ENCODE peak calls at places on chromosomes 1 and 21, in five cellular contexts. N, L, Q, J and W are unnamed samples.

GRCh38 chr1:2376931-2377672 is 14.3 kb downstream of the MORN1 start:
- DNase-seq in N (no peak), L (no peak), Q (no peak), J (no peak), W (no peak)

GRCh38 chr1:110200666-110201065 is 9.4 kb upstream of the KCNC4 start:
- DNase-seq in N (no peak), L (no peak), Q (peak; percentile 57), J (no peak), W (no peak)

GRCh38 chr1:50023292-50024159 is at the start of gene AGBL4:
- DNase-seq in N (peak; percentile 64), L (peak; percentile 56), Q (peak; percentile 25), J (no peak), W (peak; percentile 89)

GRCh38 chr1:93579891-93580290 is 101.7 kb downstream of the BCAR3 start:
- DNase-seq in N (no peak), L (no peak), Q (peak; percentile 91), J (no peak), W (no peak)

GRCh38 chr1:230851291-230851691 is 17.0 kb downstream of the C1orf198 start:
- DNase-seq in N (peak; percentile 87), L (no peak), Q (peak; percentile 27), J (no peak), W (peak; percentile 65)

GRCh38 chr1:201137579-201138310 is 10.8 kb upstream of the ASCL5 start:
- DNase-seq in N (no peak), L (no peak), Q (peak; percentile 97), J (no peak), W (no peak)

GRCh38 chr1:186481303-186481888 is 20.5 kb upstream of the PDC start:
- DNase-seq in N (no peak), L (no peak), Q (no peak), J (no peak), W (no peak)

GRCh38 chr1:22760453-22760852 is 49.8 kb downstream of the EPHB2 start:
- DNase-seq in N (no peak), L (no peak), Q (peak; percentile 76), J (no peak), W (no peak)

GRCh38 chr1:33370286-33370685 is 49.4 kb upstream of the A3GALT2 start:
- DNase-seq in N (no peak), L (peak; percentile 27), Q (peak; percentile 92), J (no peak), W (no peak)

GRCh38 chr1:119814288-119814687 is 3.0 kb upstream of the REG4 start:
- DNase-seq in N (no peak), L (no peak), Q (no peak), J (no peak), W (no peak)

GRCh38 chr1:35444519-35444774 is 112.8 kb downstream of the KIAA0319L start:
- DNase-seq in N (no peak), L (no peak), Q (no peak), J (no peak), W (no peak)

GRCh38 chr1:24384251-24385090 is 29.1 kb downstream of the STPG1 start:
- DNase-seq in N (no peak), L (no peak), Q (peak; percentile 86), J (peak; percentile 67), W (no peak)

GRCh38 chr1:72119491-72119890 is 162.8 kb downstream of the NEGR1 start:
- DNase-seq in N (no peak), L (no peak), Q (no peak), J (no peak), W (no peak)

GRCh38 chr1:226417830-226418546 is 10.1 kb upstream of the PARP1 start:
- DNase-seq in N (peak; percentile 55), L (no peak), Q (no peak), J (no peak), W (no peak)

GRCh38 chr1:5977494-5978444 is 14.5 kb downstream of the NPHP4 start:
- DNase-seq in N (no peak), L (no peak), Q (peak; percentile 28), J (no peak), W (no peak)

GRCh38 chr1:5980314-5981008 is 11.8 kb downstream of the NPHP4 start:
- DNase-seq in N (no peak), L (no peak), Q (peak; percentile 70), J (no peak), W (peak; percentile 96)

GRCh38 chr21:38544681-38545080 is 46.4 kb upstream of the ERG start:
- DNase-seq in N (no peak), L (no peak), Q (peak; percentile 91), J (no peak), W (no peak)

GRCh38 chr1:176959461-176959860 is 205.1 kb downstream of the ASTN1 start:
- DNase-seq in N (no peak), L (no peak), Q (no peak), J (no peak), W (peak; percentile 13)

GRCh38 chr1:51829058-51829457 is 49.5 kb downstream of the NRDC start:
- DNase-seq in N (no peak), L (no peak), Q (no peak), J (no peak), W (no peak)

GRCh38 chr1:61158592-61158991 is 76.2 kb downstream of the NFIA start:
- DNase-seq in N (no peak), L (no peak), Q (no peak), J (no peak), W (no peak)

GRCh38 chr1:53688703-53689102 is 50.3 kb downstream of the GLIS1 start:
- DNase-seq in N (no peak), L (no peak), Q (no peak), J (no peak), W (no peak)

GRCh38 chr1:113388621-113389355 is 1.5 kb upstream of the MAGI3 start:
- DNase-seq in N (no peak), L (no peak), Q (peak; percentile 10), J (no peak), W (no peak)

GRCh38 chr21:38477241-38477640 is 21.0 kb downstream of the ERG start:
- DNase-seq in N (no peak), L (no peak), Q (peak; percentile 8), J (no peak), W (no peak)

GRCh38 chr1:219088778-219089557 is 84.7 kb upstream of the LYPLAL1 start:
- DNase-seq in N (no peak), L (no peak), Q (peak; percentile 97), J (no peak), W (no peak)

GRCh38 chr1:117883620-117884019 is 45.8 kb downstream of the GDAP2 start:
- DNase-seq in N (no peak), L (no peak), Q (peak; percentile 22), J (no peak), W (no peak)

GRCh38 chr1:39387452-39387851 is 104.0 kb upstream of the BMP8A start:
- DNase-seq in N (no peak), L (no peak), Q (peak; percentile 88), J (no peak), W (no peak)

GRCh38 chr1:62286778-62287224 is 32.4 kb downstream of the KANK4 start:
- DNase-seq in N (peak; percentile 81), L (peak; percentile 48), Q (peak; percentile 22), J (no peak), W (peak; percentile 81)

GRCh38 chr1:193625255-193625654 is 438.8 kb upstream of the B3GALT2 start:
- DNase-seq in N (no peak), L (no peak), Q (peak; percentile 6), J (no peak), W (no peak)

GRCh38 chr1:1087351-1088035 is 13.4 kb upstream of the RNF223 start:
- DNase-seq in N (no peak), L (no peak), Q (no peak), J (no peak), W (no peak)

GRCh38 chr1:168079761-168080160 is 57.0 kb downstream of the GPR161 start:
- DNase-seq in N (no peak), L (no peak), Q (peak; percentile 82), J (no peak), W (no peak)

GRCh38 chr1:9181176-9181906 is 52.4 kb upstream of the GPR157 start:
- DNase-seq in N (no peak), L (no peak), Q (peak; percentile 72), J (peak; percentile 92), W (peak; percentile 81)

GRCh38 chr1:232384172-232384571 is 245.8 kb downstream of the SIPA1L2 start:
- DNase-seq in N (no peak), L (no peak), Q (peak; percentile 29), J (no peak), W (no peak)

GRCh38 chr1:204390731-204391466 is 20.7 kb downstream of the PPP1R15B start:
- DNase-seq in N (no peak), L (no peak), Q (no peak), J (no peak), W (no peak)

GRCh38 chr1:53060580-53060979 is 1.4 kb upstream of the PODN start:
- DNase-seq in N (no peak), L (no peak), Q (peak; percentile 96), J (no peak), W (no peak)